ENCODE peak calls at places on chromosomes 3 and 15, in nine cellular contexts. L is endodermal cell; A is left ventricle myocardium inferior; Q is AG04450; V is upper lobe of right lung; H is upper lobe of left lung; E is Karpas-422; X is CD4-positive, alpha-beta T cell; S is HepG2. F is an unnamed sample.

GRCh38 chr3:115615001-115615447 is 8.3 kb upstream of the GAP43 start:
- DNase-seq in L (peak; percentile 68), A (no peak), Q (no peak), V (no peak), H (no peak), E (no peak), X (no peak), S (peak; percentile 52), F (no peak)

GRCh38 chr3:71504250-71505036 is 79.1 kb downstream of the FOXP1 start:
- DNase-seq in L (no peak), A (no peak), Q (peak; percentile 64), V (no peak), H (peak; percentile 48), E (no peak), X (no peak), S (no peak), F (no peak)

GRCh38 chr3:142424754-142425153 is 23.1 kb downstream of the XRN1 start:
- DNase-seq in L (no peak), A (no peak), Q (no peak), V (no peak), H (no peak), E (no peak), X (no peak), S (no peak), F (no peak)

GRCh38 chr3:122421101-122421500 is 5.2 kb upstream of the WDR5B start:
- DNase-seq in L (no peak), A (no peak), Q (no peak), V (no peak), H (no peak), E (no peak), X (no peak), S (no peak), F (no peak)

GRCh38 chr3:113532698-113533533 is 561 bp downstream of the SIDT1 start:
- DNase-seq in L (peak; percentile 76), A (no peak), Q (no peak), V (no peak), H (peak; percentile 33), E (peak; percentile 54), X (peak; percentile 44), S (no peak), F (no peak)

GRCh38 chr3:114179575-114179974 is 723 bp upstream of the DRD3 start:
- DNase-seq in L (peak; percentile 55), A (no peak), Q (peak; percentile 2), V (no peak), H (no peak), E (peak; percentile 73), X (no peak), S (peak; percentile 18), F (no peak)

GRCh38 chr3:183210862-183211341 is 42.2 kb upstream of the B3GNT5 start:
- DNase-seq in L (no peak), A (no peak), Q (no peak), V (no peak), H (peak; percentile 53), E (no peak), X (no peak), S (no peak), F (no peak)

GRCh38 chr3:55888282-55888855 is 401.3 kb upstream of the WNT5A start:
- DNase-seq in L (no peak), A (peak; percentile 16), Q (no peak), V (no peak), H (no peak), E (no peak), X (no peak), S (no peak), F (no peak)

GRCh38 chr15:56821721-56822425 is 88.6 kb upstream of the ZNF280D start:
- DNase-seq in L (peak; percentile 83), A (peak; percentile 24), Q (peak; percentile 36), V (no peak), H (peak; percentile 48), E (peak; percentile 87), X (peak; percentile 39), S (peak; percentile 43), F (no peak)

GRCh38 chr15:89633585-89633984 is 21.7 kb downstream of the KIF7 start:
- DNase-seq in L (peak; percentile 37), A (no peak), Q (no peak), V (no peak), H (no peak), E (no peak), X (no peak), S (no peak), F (no peak)

GRCh38 chr3:132435911-132436425 is 18.7 kb downstream of the DNAJC13 start:
- DNase-seq in L (no peak), A (no peak), Q (no peak), V (no peak), H (no peak), E (no peak), X (no peak), S (no peak), F (no peak)

GRCh38 chr15:37095197-37095992 is 5.0 kb downstream of the MEIS2 start:
- DNase-seq in L (peak; percentile 91), A (peak; percentile 38), Q (no peak), V (no peak), H (no peak), E (no peak), X (no peak), S (no peak), F (no peak)

GRCh38 chr15:37682304-37682703 is 252.1 kb upstream of the TMCO5A start:
- DNase-seq in L (peak; percentile 58), A (no peak), Q (no peak), V (no peak), H (no peak), E (peak; percentile 74), X (no peak), S (peak; percentile 5), F (no peak)

GRCh38 chr3:37227870-37228549 is 53.6 kb upstream of the LRRFIP2 start:
- DNase-seq in L (no peak), A (no peak), Q (no peak), V (no peak), H (no peak), E (no peak), X (no peak), S (peak; percentile 78), F (no peak)

GRCh38 chr3:30510596-30510995 is 95.8 kb upstream of the TGFBR2 start:
- DNase-seq in L (no peak), A (no peak), Q (no peak), V (no peak), H (no peak), E (no peak), X (no peak), S (no peak), F (no peak)

GRCh38 chr3:157388976-157389375 is 47.7 kb upstream of the PTX3 start:
- DNase-seq in L (no peak), A (no peak), Q (peak; percentile 21), V (no peak), H (no peak), E (no peak), X (no peak), S (no peak), F (no peak)

GRCh38 chr3:128489860-128490649 is 2.9 kb downstream of the GATA2 start:
- DNase-seq in L (peak; percentile 87), A (no peak), Q (no peak), V (peak; percentile 69), H (no peak), E (no peak), X (no peak), S (peak; percentile 37), F (no peak)

DNA sequence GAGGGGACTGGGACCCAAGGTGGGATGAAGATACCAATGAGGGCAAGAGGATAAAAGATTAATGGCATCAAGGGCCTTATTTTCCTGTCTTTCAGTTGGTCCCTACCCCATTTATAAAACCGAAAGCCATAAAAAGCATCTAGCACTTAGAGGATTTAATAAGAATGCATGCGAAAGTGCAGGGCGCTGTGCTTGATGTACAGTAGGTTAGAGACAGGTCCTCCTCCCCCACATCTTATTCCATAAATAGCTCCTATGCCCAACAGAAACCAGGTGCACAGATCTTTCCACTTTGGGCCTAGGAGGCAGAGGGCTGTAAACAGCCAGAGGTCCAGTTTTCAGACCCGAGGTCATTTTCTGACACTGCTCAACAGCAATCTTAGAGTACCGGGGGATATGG is 1.2 kb downstream of the LPCAT4 start:
- DNase-seq in L (no peak), A (no peak), Q (no peak), V (no peak), H (no peak), E (no peak), X (no peak), S (no peak), F (no peak)
- H3K27ac ChIP-seq in L (no peak overlapping the region), A (peak overlapping the region; percentile 100), Q (no peak overlapping the region), V (no peak overlapping the region), H (peak overlapping the region; percentile 42), E (no peak overlapping the region), X (peak overlapping the region; percentile 40), S (peak overlapping the region; percentile 45), F (peak overlapping the region; percentile 99)

DNA sequence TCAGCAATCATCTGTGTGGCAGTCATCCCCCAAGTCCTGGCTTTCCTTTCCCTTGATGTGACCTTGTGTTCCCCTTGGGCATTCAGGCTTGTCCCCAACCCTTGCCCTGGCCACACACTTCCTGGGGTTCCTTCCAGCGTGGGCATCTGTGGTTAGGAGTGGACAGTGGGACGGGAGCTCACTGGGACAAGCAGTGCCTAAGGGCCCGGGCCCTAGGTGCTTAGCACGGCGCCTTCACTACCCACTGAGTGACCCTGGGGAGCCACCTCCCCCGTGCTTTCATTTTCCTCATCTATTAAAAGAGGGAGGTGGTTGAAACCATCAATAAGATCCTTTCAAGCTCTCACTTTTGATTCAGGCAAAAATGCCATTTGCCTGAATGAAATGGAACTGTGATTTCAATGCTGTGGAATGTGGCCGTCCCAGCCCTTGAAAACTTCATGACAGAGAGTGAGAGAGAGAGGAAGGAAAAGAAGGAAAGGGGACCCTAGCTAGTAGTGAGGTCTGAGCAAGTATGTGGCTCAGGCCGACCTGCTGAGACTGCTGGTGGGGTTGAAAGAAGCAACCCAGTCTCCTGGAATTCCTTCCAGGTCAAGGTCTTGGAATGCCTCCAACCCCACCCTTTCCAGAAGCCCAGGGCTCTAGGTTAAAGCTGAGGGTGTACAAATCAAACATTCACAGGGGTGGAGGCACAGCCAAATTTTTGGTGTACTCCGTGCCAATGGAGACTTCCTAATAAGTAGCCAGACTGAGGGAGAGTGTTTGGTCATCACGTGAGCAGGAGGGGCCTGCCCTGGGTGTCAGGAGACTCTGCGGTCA is 302.9 kb downstream of the TLE3 start:
- DNase-seq in L (peak; percentile 65), A (no peak), Q (no peak), V (no peak), H (peak; percentile 43), E (no peak), X (no peak), S (no peak), F (no peak)
- H3K27ac ChIP-seq in L (no peak overlapping the region), A (peak overlapping the region; percentile 79), Q (peak overlapping the region; percentile 21), V (peak overlapping the region; percentile 65), H (peak overlapping the region; percentile 36), E (no peak overlapping the region), X (no peak overlapping the region), S (no peak overlapping the region), F (peak overlapping the region; percentile 64)

DNA sequence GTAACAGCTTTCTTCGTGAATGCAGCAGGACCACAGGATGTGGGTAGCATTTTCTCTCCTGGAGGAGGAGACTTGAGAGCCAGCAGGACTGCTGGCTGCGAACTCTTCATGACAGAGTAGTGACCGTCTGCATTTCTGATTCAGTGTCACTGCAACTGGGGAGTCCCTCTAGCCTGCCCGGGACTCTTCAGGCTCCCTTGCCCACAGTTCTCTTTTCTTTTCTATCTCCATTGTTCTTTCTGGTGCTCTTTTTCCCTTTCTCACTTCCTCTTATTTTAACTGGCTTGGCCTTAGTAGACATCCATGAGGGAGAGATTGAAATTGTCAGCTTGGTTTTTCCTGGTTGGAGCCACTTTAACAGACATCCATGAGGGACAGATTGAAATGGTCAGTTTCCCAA is 49.9 kb upstream of the P2RY1 start:
- DNase-seq in L (no peak), A (no peak), Q (no peak), V (no peak), H (no peak), E (no peak), X (no peak), S (no peak), F (no peak)
- H3K27ac ChIP-seq in L (no peak overlapping the region), A (no peak overlapping the region), Q (no peak overlapping the region), V (no peak overlapping the region), H (no peak overlapping the region), E (no peak overlapping the region), X (no peak overlapping the region), S (no peak overlapping the region), F (no peak overlapping the region)

GRCh38 chr3:48273594-48274211 is 32.8 kb downstream of the ZNF589 start:
- DNase-seq in L (peak; percentile 86), A (no peak), Q (peak; percentile 13), V (no peak), H (peak; percentile 55), E (peak; percentile 90), X (peak; percentile 33), S (peak; percentile 66), F (no peak)
- H3K27ac ChIP-seq in L (no peak overlapping the region), A (no peak overlapping the region), Q (no peak overlapping the region), V (no peak overlapping the region), H (no peak overlapping the region), E (no peak overlapping the region), X (no peak overlapping the region), S (no peak overlapping the region), F (no peak overlapping the region)